ENCODE peak calls at places on chromosomes 2 and 18, in five cellular contexts. V, M, B, Z and H are unnamed samples.
A peak's percentile ranks its signal among the peaks of the same experiment; 100 is the strongest.

GRCh38 chr2:133787651-133788050 is 219.4 kb upstream of the NCKAP5 start:
- DNase-seq in V (no peak), M (no peak), B (no peak), Z (no peak), H (no peak)

GRCh38 chr2:233012301-233012971 is 620 bp downstream of the NGEF start:
- DNase-seq in V (no peak), M (no peak), B (no peak), Z (peak; percentile 42), H (no peak)

GRCh38 chr2:46540496-46541342 is 61.4 kb downstream of the TMEM247 start:
- DNase-seq in V (no peak), M (no peak), B (peak; percentile 65), Z (peak; percentile 19), H (no peak)

GRCh38 chr2:138213079-138213478 is 248.8 kb downstream of the HNMT start:
- DNase-seq in V (no peak), M (no peak), B (no peak), Z (no peak), H (no peak)

GRCh38 chr2:219571311-219572236 is at the start of gene OBSL1:
- DNase-seq in V (peak; percentile 95), M (no peak), B (peak; percentile 92), Z (peak; percentile 92), H (no peak)

GRCh38 chr2:61288070-61288841 is 126.3 kb downstream of the C2orf74 start:
- DNase-seq in V (no peak), M (no peak), B (peak; percentile 53), Z (no peak), H (no peak)

GRCh38 chr18:59159986-59160385 is 20.3 kb downstream of the SEC11C start:
- DNase-seq in V (no peak), M (no peak), B (no peak), Z (no peak), H (no peak)

GRCh38 chr18:40079786-40080185 is 1875.2 kb upstream of the PIK3C3 start:
- DNase-seq in V (no peak), M (no peak), B (no peak), Z (no peak), H (no peak)

GRCh38 chr2:162475661-162476060 is 131.7 kb downstream of the GCA start:
- DNase-seq in V (no peak), M (no peak), B (no peak), Z (peak; percentile 86), H (no peak)

GRCh38 chr2:227876536-227876882 is 5.1 kb downstream of the DAW1 start:
- DNase-seq in V (no peak), M (no peak), B (no peak), Z (no peak), H (no peak)

GRCh38 chr2:197261808-197262226 is 48.8 kb downstream of the ANKRD44 start:
- DNase-seq in V (no peak), M (peak; percentile 30), B (peak; percentile 34), Z (no peak), H (no peak)

GRCh38 chr2:145638675-145639074 is 1118.8 kb upstream of the ZEB2 start:
- DNase-seq in V (peak; percentile 21), M (no peak), B (no peak), Z (no peak), H (no peak)

GRCh38 chr2:72743481-72743880 is 82.4 kb downstream of the EXOC6B start:
- DNase-seq in V (no peak), M (no peak), B (no peak), Z (no peak), H (no peak)

GRCh38 chr2:238096311-238097011 is 3.7 kb upstream of the ESPNL start:
- DNase-seq in V (peak; percentile 75), M (no peak), B (no peak), Z (peak; percentile 84), H (no peak)

GRCh38 chr18:1708006-1708405 is 803.3 kb downstream of the ADCYAP1 start:
- DNase-seq in V (no peak), M (no peak), B (no peak), Z (no peak), H (no peak)

GRCh38 chr2:162731917-162732804 is 106.4 kb downstream of the KCNH7 start:
- DNase-seq in V (no peak), M (no peak), B (no peak), Z (no peak), H (no peak)

GRCh38 chr2:153287109-153287801 is 191.3 kb downstream of the RPRM start:
- DNase-seq in V (peak; percentile 50), M (no peak), B (peak; percentile 0), Z (no peak), H (no peak)

GRCh38 chr2:179096090-179096489 is 46.2 kb upstream of the CCDC141 start:
- DNase-seq in V (no peak), M (peak; percentile 25), B (no peak), Z (no peak), H (no peak)

GRCh38 chr2:23376972-23377371 is 8.0 kb upstream of the KLHL29 start:
- DNase-seq in V (no peak), M (no peak), B (peak; percentile 65), Z (no peak), H (no peak)

GRCh38 chr18:32881009-32881408 is 108.2 kb upstream of the KLHL14 start:
- DNase-seq in V (no peak), M (no peak), B (no peak), Z (no peak), H (no peak)

GRCh38 chr18:8868276-8868675 is 162.9 kb downstream of the MTCL1 start:
- DNase-seq in V (no peak), M (no peak), B (no peak), Z (no peak), H (no peak)

GRCh38 chr18:52615943-52616342 is 275.9 kb downstream of the DCC start:
- DNase-seq in V (no peak), M (no peak), B (no peak), Z (no peak), H (no peak)

GRCh38 chr2:225787497-225787896 is 388.0 kb downstream of the NYAP2 start:
- DNase-seq in V (no peak), M (no peak), B (no peak), Z (no peak), H (no peak)

GRCh38 chr2:1556776-1557466 is 143.7 kb downstream of the TPO start:
- DNase-seq in V (no peak), M (no peak), B (peak; percentile 52), Z (peak; percentile 25), H (no peak)

GRCh38 chr18:58402247-58402646 is 226.6 kb downstream of the ALPK2 start:
- DNase-seq in V (no peak), M (no peak), B (no peak), Z (peak; percentile 51), H (no peak)

GRCh38 chr2:217939629-217940245 is 63.1 kb downstream of the TNS1 start:
- DNase-seq in V (no peak), M (no peak), B (no peak), Z (no peak), H (no peak)
- H3K4me1 ChIP-seq in V (peaks cover 41% of the 10 kb centered on the region), M (no peaks in the 10 kb centered on the region), B (peaks cover 62% of the 10 kb centered on the region), Z (peaks cover 56% of the 10 kb centered on the region), H (no peaks in the 10 kb centered on the region)

DNA sequence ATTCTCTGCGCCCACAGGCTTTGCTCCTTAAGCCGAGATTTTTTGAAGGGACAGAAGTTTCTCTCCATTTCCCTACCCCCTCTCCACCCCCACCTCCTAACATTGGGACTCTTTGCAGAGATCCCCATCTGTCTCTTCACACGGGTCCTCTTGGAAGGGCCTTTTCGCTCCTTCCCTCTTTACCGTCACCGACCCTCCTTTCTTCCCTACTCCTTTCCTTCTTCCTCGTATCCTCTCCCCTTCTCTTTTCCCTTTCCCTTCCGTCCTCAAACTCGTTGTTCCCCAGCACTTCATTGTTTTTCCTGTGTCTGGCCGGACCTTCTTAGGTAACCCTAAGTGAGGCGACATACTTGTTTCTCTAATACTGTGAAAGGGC is 660 bp downstream of the COPS7B start:
- DNase-seq in V (no peak), M (no peak), B (no peak), Z (no peak), H (no peak)
- H3K4me1 ChIP-seq in V (peaks cover 23% of the 10 kb centered on the region), M (peaks cover 31% of the 10 kb centered on the region), B (peaks cover 11% of the 10 kb centered on the region), Z (no peaks in the 10 kb centered on the region), H (peaks cover 23% of the 10 kb centered on the region)

GRCh38 chr2:348517-348916 is 60.6 kb upstream of the ALKAL2 start:
- DNase-seq in V (no peak), M (no peak), B (peak; percentile 1), Z (no peak), H (no peak)
- H3K4me1 ChIP-seq in V (no peaks in the 10 kb centered on the region), M (no peaks in the 10 kb centered on the region), B (no peaks in the 10 kb centered on the region), Z (no peaks in the 10 kb centered on the region), H (no peaks in the 10 kb centered on the region)

GRCh38 chr2:230913812-230914211 is 11.2 kb downstream of the GPR55 start:
- DNase-seq in V (no peak), M (no peak), B (no peak), Z (no peak), H (no peak)

GRCh38 chr2:230912046-230912445 is 13.0 kb downstream of the GPR55 start:
- DNase-seq in V (no peak), M (no peak), B (no peak), Z (no peak), H (no peak)

GRCh38 chr2:230915297-230915696 is 9.7 kb downstream of the GPR55 start:
- DNase-seq in V (no peak), M (no peak), B (no peak), Z (no peak), H (no peak)

GRCh38 chr2:230914886-230915285 is 10.2 kb downstream of the GPR55 start:
- DNase-seq in V (no peak), M (no peak), B (no peak), Z (no peak), H (no peak)

DNA sequence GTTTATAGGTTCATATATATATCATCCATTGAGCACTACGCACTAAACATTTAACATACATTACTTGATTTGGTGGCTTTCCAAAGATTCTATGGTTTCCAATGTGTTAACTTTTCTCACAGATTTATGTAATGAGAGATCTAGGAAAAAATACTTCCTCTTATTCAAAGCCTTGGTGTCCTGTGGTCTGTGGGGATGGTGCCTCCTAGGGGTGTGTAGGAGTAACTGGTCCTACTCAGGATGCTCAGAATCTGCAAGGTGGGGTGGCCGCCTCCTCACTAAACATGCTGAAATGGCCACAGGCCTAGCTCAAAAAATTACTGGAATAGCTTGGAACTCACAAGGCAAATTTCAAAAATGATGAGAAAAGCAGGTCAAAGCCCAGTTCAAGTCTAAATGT is 11.6 kb downstream of the GPR55 start:
- DNase-seq in V (peak; percentile 78), M (peak; percentile 35), B (peak; percentile 39), Z (no peak), H (no peak)
- H3K4me1 ChIP-seq in V (peaks cover 3% of the 10 kb centered on the region), M (no peaks in the 10 kb centered on the region), B (no peaks in the 10 kb centered on the region), Z (no peaks in the 10 kb centered on the region), H (no peaks in the 10 kb centered on the region)